ENCODE peak calls at places on chromosome 7, in five cellular contexts. V is IMR-90, W is ovary, O is endothelial cell of umbilical vein, F is HFF-Myc. Y is an unnamed sample.

GRCh38 chr7:1979591-1980560 is 252.9 kb downstream of the MAD1L1 start:
- DNase-seq in V (no peak), W (no peak), O (no peak), F (no peak), Y (no peak)

GRCh38 chr7:50552139-50552538 is 13.1 kb downstream of the DDC start:
- DNase-seq in W (no peak), O (no peak), F (no peak), V (no peak), Y (no peak)

GRCh38 chr7:37149019-37149814 is 299.4 kb downstream of the ELMO1 start:
- DNase-seq in W (no peak), V (no peak), O (no peak), F (no peak), Y (peak; percentile 3)

GRCh38 chr7:152202056-152202455 is 176.6 kb downstream of the GALNT11 start:
- DNase-seq in V (peak; percentile 50), O (peak; percentile 55), W (no peak), F (no peak), Y (peak; percentile 57)

GRCh38 chr7:152126741-152127140 is 101.3 kb downstream of the GALNT11 start:
- DNase-seq in W (no peak), F (no peak), O (no peak), V (no peak), Y (no peak)

GRCh38 chr7:30843741-30844482 is 67.7 kb upstream of the AQP1 start:
- DNase-seq in W (no peak), F (no peak), V (no peak), O (no peak), Y (no peak)

GRCh38 chr7:80450621-80451308 is 61.1 kb downstream of the GNAT3 start:
- DNase-seq in F (no peak), O (no peak), V (peak; percentile 79), W (no peak), Y (peak; percentile 18)

GRCh38 chr7:92691578-92691977 is 101.4 kb upstream of the FAM133B start:
- DNase-seq in V (peak; percentile 76), F (peak; percentile 29), W (no peak), O (peak; percentile 77), Y (peak; percentile 81)

GRCh38 chr7:94647295-94647694 is 8.6 kb downstream of the SGCE start:
- DNase-seq in W (no peak), F (no peak), O (no peak), V (no peak), Y (no peak)

GRCh38 chr7:30510124-30511074 is 5.8 kb upstream of the GGCT start:
- DNase-seq in W (peak; percentile 28), V (peak; percentile 44), F (peak; percentile 11), O (peak; percentile 64), Y (peak; percentile 73)

GRCh38 chr7:129781128-129781855 is 169.8 kb downstream of the NRF1 start:
- DNase-seq in V (no peak), W (no peak), O (no peak), F (no peak), Y (no peak)

GRCh38 chr7:18995270-18995671 is 122.2 kb downstream of the TWIST1 start:
- DNase-seq in F (no peak), W (no peak), V (no peak), O (no peak), Y (no peak)

GRCh38 chr7:24827027-24827426 is 69.8 kb upstream of the GSDME start:
- DNase-seq in F (no peak), V (no peak), W (no peak), O (no peak), Y (no peak)

GRCh38 chr7:23247602-23248335 is 1.2 kb downstream of the GPNMB start:
- DNase-seq in O (no peak), F (no peak), W (no peak), V (no peak), Y (peak; percentile 26)

GRCh38 chr7:5429857-5430611 is 6.4 kb upstream of the TNRC18 start:
- DNase-seq in O (no peak), V (peak; percentile 30), W (peak; percentile 54), F (no peak), Y (peak; percentile 64)

GRCh38 chr7:43653466-43653865 is 70.6 kb downstream of the STK17A start:
- DNase-seq in O (no peak), W (no peak), F (no peak), V (no peak), Y (no peak)

GRCh38 chr7:7265676-7266075 is 83.3 kb downstream of the C1GALT1 start:
- DNase-seq in O (no peak), F (peak; percentile 38), W (no peak), V (no peak), Y (no peak)

GRCh38 chr7:36016648-36017047 is 136.4 kb upstream of the EEPD1 start:
- DNase-seq in O (no peak), W (no peak), V (no peak), F (no peak), Y (no peak)

GRCh38 chr7:25059576-25059975 is 65.5 kb downstream of the CYCS start:
- DNase-seq in W (no peak), O (no peak), V (no peak), F (no peak), Y (no peak)

GRCh38 chr7:33644489-33644888 is 260.9 kb upstream of the BMPER start:
- DNase-seq in O (no peak), W (no peak), F (no peak), V (peak; percentile 40), Y (no peak)

GRCh38 chr7:64686493-64687184 is 20.7 kb downstream of the ZNF107 start:
- DNase-seq in F (no peak), O (no peak), W (no peak), V (no peak), Y (no peak)

GRCh38 chr7:32164341-32164996 is 94.3 kb upstream of the PDE1C start:
- DNase-seq in F (no peak), O (peak; percentile 70), W (no peak), V (peak; percentile 76), Y (peak; percentile 79)

GRCh38 chr7:100687740-100688592 is 6.1 kb downstream of the GIGYF1 start:
- DNase-seq in F (no peak), W (no peak), V (peak; percentile 46), O (no peak), Y (peak; percentile 30)

GRCh38 chr7:149422914-149423285 is 38.0 kb downstream of the ZNF777 start:
- DNase-seq in O (peak; percentile 7), F (no peak), W (no peak), V (no peak), Y (no peak)

GRCh38 chr7:93030605-93031225 is 87.1 kb downstream of the SAMD9 start:
- DNase-seq in W (no peak), V (no peak), O (no peak), F (no peak), Y (no peak)

GRCh38 chr7:41045556-41046123 is 657.2 kb downstream of the INHBA start:
- DNase-seq in F (no peak), V (no peak), O (peak; percentile 18), W (no peak), Y (no peak)

GRCh38 chr7:4273566-4274230 is 408.4 kb upstream of the FOXK1 start:
- DNase-seq in O (no peak), W (no peak), V (no peak), F (no peak), Y (no peak)

DNA sequence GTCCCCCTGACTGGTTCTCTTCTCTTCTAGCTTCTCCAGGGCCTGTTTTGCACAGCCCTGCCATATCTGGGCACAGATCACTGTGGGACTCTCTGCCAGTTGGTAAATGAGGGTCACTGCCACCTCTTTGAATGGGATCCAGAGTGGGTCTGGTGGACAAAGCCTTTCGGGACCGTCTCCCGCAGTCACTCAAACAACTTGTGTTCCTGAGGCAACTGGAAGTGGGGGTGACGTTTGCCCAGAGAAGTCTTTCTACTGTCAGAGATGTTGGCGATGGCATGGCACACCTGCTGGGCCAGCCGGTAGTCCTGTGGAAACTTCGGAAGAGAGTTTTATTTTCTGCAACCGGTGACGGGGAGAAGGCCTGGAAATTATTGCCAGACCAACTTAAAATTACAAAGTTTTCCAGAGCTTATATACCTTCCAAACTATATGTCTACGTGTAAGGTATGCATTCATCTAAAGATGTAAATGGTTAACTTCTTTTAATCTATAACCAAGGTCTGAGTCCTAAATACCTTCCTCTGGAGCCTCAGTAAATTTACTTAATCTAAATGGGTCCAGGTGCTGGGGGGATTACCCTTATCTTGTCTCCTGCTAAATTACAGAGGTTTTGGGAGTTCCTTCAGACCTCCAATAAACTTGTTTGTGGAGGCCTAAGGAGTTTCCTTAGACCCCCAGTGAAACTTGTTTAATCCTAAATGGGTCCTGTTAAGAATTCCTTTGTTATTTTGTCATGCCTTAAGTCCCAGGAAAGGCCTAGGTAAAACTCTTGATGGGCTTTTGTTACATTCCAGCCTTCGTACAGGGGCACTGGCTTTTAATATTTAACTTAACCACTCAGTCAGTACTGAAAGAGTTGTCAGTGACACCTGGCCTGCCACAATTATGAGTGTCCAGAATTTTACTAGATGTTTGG is 94.0 kb downstream of the NPSR1 start:
- DNase-seq in V (no peak), O (no peak), F (no peak), W (no peak), Y (no peak)
- H3K4me3 ChIP-seq in V (no peak overlapping the region), O (no peak overlapping the region), F (no peak overlapping the region), W (no peak overlapping the region), Y (no peak overlapping the region)

GRCh38 chr7:122803323-122803722 is 82.9 kb downstream of the CADPS2 start:
- DNase-seq in V (no peak), O (peak; percentile 74), W (no peak), F (no peak), Y (peak; percentile 77)
- TF ChIP-seq CTCF in V (no peak), O (peak; percentile 35), W (no peak), F (no peak), Y (peak; percentile 71)

GRCh38 chr7:55572378-55573233 is at the start of gene VOPP1:
- DNase-seq in F (no peak), V (peak; percentile 63), W (peak; percentile 61), O (peak; percentile 61), Y (peak; percentile 54)

GRCh38 chr7:55574062-55574717 is 1.9 kb upstream of the VOPP1 start:
- DNase-seq in V (peak; percentile 28), F (no peak), O (peak; percentile 74), W (no peak), Y (peak; percentile 50)

GRCh38 chr7:55575098-55575497 is 2.8 kb upstream of the VOPP1 start:
- DNase-seq in O (peak; percentile 38), W (no peak), F (no peak), V (no peak), Y (no peak)

GRCh38 chr7:55573234-55573504 is 867 bp upstream of the VOPP1 start:
- DNase-seq in V (no peak), F (no peak), O (no peak), W (no peak), Y (no peak)

DNA sequence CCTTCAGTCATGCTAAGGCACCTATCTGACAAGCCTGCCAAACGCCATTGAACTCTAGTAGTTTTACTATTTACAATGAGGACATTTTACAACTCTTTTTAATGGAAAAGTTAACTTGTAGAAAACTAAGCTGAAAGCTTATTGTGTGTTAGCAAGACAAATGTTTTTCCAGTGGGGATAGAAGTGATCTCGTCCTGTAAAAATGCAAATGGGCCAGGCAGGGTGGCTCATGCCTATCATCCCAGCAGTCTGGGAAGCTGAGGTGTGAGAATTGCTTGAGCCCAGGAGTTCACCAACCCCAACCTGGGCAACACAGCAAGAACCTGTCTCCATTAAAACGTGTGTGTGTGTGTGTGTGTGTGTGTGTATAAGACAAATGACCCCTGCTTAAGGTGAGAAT is 1.2 kb upstream of the VOPP1 start:
- DNase-seq in F (no peak), O (peak; percentile 53), W (no peak), V (peak; percentile 55), Y (peak; percentile 16)
- H3K4me3 ChIP-seq in F (no peak overlapping the region), O (no peak overlapping the region), W (no peak overlapping the region), V (no peak overlapping the region), Y (no peak overlapping the region)

DNA sequence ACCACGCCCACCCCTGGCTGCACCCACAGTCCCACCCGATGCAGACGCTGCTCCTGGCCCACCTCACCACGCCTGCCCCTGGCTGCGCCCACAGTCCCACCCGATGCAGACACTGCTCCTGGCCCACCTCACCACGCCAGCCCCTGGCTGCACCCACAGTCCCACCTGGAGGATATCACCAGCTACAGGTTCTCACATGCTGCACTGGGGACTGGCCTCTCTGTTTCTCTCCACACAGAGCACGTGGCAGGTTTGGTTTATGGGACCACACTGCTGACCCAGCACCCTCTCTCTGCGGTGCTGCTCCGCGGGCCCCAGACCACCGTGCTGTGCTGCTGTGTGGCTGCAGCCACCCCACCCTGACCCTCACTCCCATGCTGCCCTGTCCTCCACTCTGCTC is 120.9 kb downstream of the VIPR2 start:
- DNase-seq in W (peak; percentile 14), F (no peak), V (no peak), O (no peak), Y (no peak)
- TF ChIP-seq CTCF in W (no peak), F (no peak), V (no peak), O (no peak), Y (no peak)

Y was measured in cardiac fibroblast.